ENCODE peak calls at places on chromosomes 6 and 20, in eight cellular contexts. Z is naive B cell; P is esophagus mucosa; M is aorta; W is activated CD8-positive, alpha-beta memory T cell treated with anti-CD3 and anti-CD28 coated beads, Interleukin-2, amount 10 ng/mL, durations not matched to agents 7 days and 5 days; R is left lobe of liver; S is heart left ventricle; G is pancreas. D is an unnamed sample.

GRCh38 chr6:11202513-11203305 is 29.8 kb downstream of the NEDD9 start:
- ATAC-seq in Z (no peak), P (no peak), M (no peak), W (peak; percentile 65), R (no peak), S (no peak), G (peak; percentile 22), D (no peak)

GRCh38 chr6:42572523-42572922 is 8.7 kb downstream of the UBR2 start:
- ATAC-seq in Z (peak; percentile 99), P (peak; percentile 50), M (no peak), W (peak; percentile 34), R (peak; percentile 40), S (no peak), G (peak; percentile 21), D (peak; percentile 100)

GRCh38 chr20:45575931-45576330 is 3.2 kb downstream of the WFDC8 start:
- ATAC-seq in Z (no peak), P (no peak), M (no peak), W (no peak), R (no peak), S (no peak), G (no peak), D (no peak)

GRCh38 chr20:15399781-15400180 is 1062.4 kb upstream of the FLRT3 start:
- ATAC-seq in Z (no peak), P (no peak), M (no peak), W (no peak), R (no peak), S (no peak), G (no peak), D (no peak)

GRCh38 chr6:31534521-31535040 is 5.8 kb downstream of the MCCD1 start:
- ATAC-seq in Z (no peak), P (no peak), M (no peak), W (no peak), R (no peak), S (no peak), G (no peak), D (no peak)

GRCh38 chr6:137334094-137334493 is 114.9 kb upstream of the IFNGR1 start:
- ATAC-seq in Z (no peak), P (no peak), M (no peak), W (no peak), R (no peak), S (peak; percentile 84), G (no peak), D (no peak)

GRCh38 chr20:1423625-1424106 is 30.8 kb upstream of the FKBP1A start:
- ATAC-seq in Z (no peak), P (peak; percentile 73), M (no peak), W (no peak), R (no peak), S (no peak), G (peak; percentile 87), D (no peak)

GRCh38 chr6:39273394-39273793 is 40.8 kb downstream of the KCNK17 start:
- ATAC-seq in Z (no peak), P (peak; percentile 67), M (peak; percentile 40), W (no peak), R (no peak), S (no peak), G (no peak), D (no peak)

GRCh38 chr6:137906020-137906472 is 39.0 kb downstream of the TNFAIP3 start:
- ATAC-seq in Z (no peak), P (no peak), M (no peak), W (no peak), R (no peak), S (no peak), G (no peak), D (no peak)

GRCh38 chr6:169794317-169795055 is 43.1 kb downstream of the ERMARD start:
- ATAC-seq in Z (no peak), P (no peak), M (no peak), W (no peak), R (no peak), S (no peak), G (no peak), D (no peak)

GRCh38 chr20:46122071-46122470 is 4.0 kb downstream of the CD40 start:
- ATAC-seq in Z (no peak), P (no peak), M (no peak), W (no peak), R (no peak), S (no peak), G (no peak), D (no peak)

GRCh38 chr20:15742627-15743026 is 830.6 kb downstream of the KIF16B start:
- ATAC-seq in Z (no peak), P (no peak), M (no peak), W (no peak), R (no peak), S (no peak), G (no peak), D (no peak)

GRCh38 chr6:37433657-37434271 is 743 bp downstream of the CMTR1 start:
- ATAC-seq in Z (peak; percentile 14), P (peak; percentile 47), M (peak; percentile 26), W (peak; percentile 38), R (peak; percentile 60), S (no peak), G (peak; percentile 38), D (peak; percentile 56)

GRCh38 chr6:138691595-138692057 is 81.9 kb upstream of the CCDC28A start:
- ATAC-seq in Z (no peak), P (peak; percentile 51), M (peak; percentile 34), W (no peak), R (peak; percentile 26), S (peak; percentile 5), G (peak; percentile 43), D (no peak)

GRCh38 chr20:48794360-48794759 is 33.4 kb downstream of the PREX1 start:
- ATAC-seq in Z (no peak), P (no peak), M (no peak), W (peak; percentile 43), R (no peak), S (no peak), G (no peak), D (no peak)

GRCh38 chr6:12065321-12066140 is 53.4 kb downstream of the HIVEP1 start:
- ATAC-seq in Z (peak; percentile 53), P (no peak), M (no peak), W (peak; percentile 27), R (no peak), S (peak; percentile 69), G (no peak), D (peak; percentile 73)

GRCh38 chr20:34941224-34941623 is 14.4 kb downstream of the GSS start:
- ATAC-seq in Z (no peak), P (no peak), M (no peak), W (no peak), R (no peak), S (no peak), G (no peak), D (no peak)

GRCh38 chr20:25280574-25281535 is 33.0 kb downstream of the PYGB start:
- ATAC-seq in Z (no peak), P (no peak), M (no peak), W (no peak), R (no peak), S (no peak), G (no peak), D (no peak)

GRCh38 chr6:135921176-135921575 is 69.7 kb downstream of the PDE7B start:
- ATAC-seq in Z (no peak), P (no peak), M (peak; percentile 26), W (no peak), R (no peak), S (no peak), G (no peak), D (no peak)

GRCh38 chr6:54086439-54086838 is 24.8 kb upstream of the MLIP start:
- ATAC-seq in Z (no peak), P (no peak), M (no peak), W (no peak), R (no peak), S (no peak), G (no peak), D (no peak)

GRCh38 chr20:44248420-44248759 is 1.3 kb downstream of the GDAP1L1 start:
- ATAC-seq in Z (no peak), P (no peak), M (no peak), W (no peak), R (no peak), S (no peak), G (no peak), D (no peak)

GRCh38 chr6:19538086-19538485 is 299.1 kb upstream of the ID4 start:
- ATAC-seq in Z (no peak), P (peak; percentile 100), M (no peak), W (no peak), R (no peak), S (no peak), G (peak; percentile 95), D (no peak)

GRCh38 chr6:132731086-132731485 is 17.2 kb upstream of the VNN1 start:
- ATAC-seq in Z (no peak), P (no peak), M (no peak), W (no peak), R (no peak), S (no peak), G (no peak), D (no peak)

GRCh38 chr6:71466362-71466761 is 177.8 kb downstream of the OGFRL1 start:
- ATAC-seq in Z (no peak), P (peak; percentile 62), M (no peak), W (no peak), R (no peak), S (no peak), G (no peak), D (no peak)

GRCh38 chr6:4125933-4126864 is 9.2 kb downstream of the ECI2 start:
- ATAC-seq in Z (no peak), P (no peak), M (peak; percentile 59), W (no peak), R (peak; percentile 60), S (peak; percentile 91), G (peak; percentile 60), D (peak; percentile 50)

GRCh38 chr20:6094565-6094964 is 28.3 kb downstream of the FERMT1 start:
- ATAC-seq in Z (no peak), P (no peak), M (no peak), W (no peak), R (no peak), S (no peak), G (no peak), D (no peak)

GRCh38 chr6:41334482-41335023 is 855 bp upstream of the NCR2 start:
- ATAC-seq in Z (no peak), P (no peak), M (no peak), W (no peak), R (no peak), S (no peak), G (no peak), D (no peak)

GRCh38 chr6:106973841-106974336 is 640 bp downstream of the CD24 start:
- ATAC-seq in Z (peak; percentile 9), P (no peak), M (peak; percentile 43), W (no peak), R (peak; percentile 40), S (no peak), G (peak; percentile 18), D (peak; percentile 27)

GRCh38 chr20:13322198-13322597 is 101.1 kb downstream of the ISM1 start:
- ATAC-seq in Z (no peak), P (no peak), M (peak; percentile 63), W (no peak), R (no peak), S (no peak), G (no peak), D (no peak)

GRCh38 chr6:22411408-22412105 is 114.7 kb upstream of the PRL start:
- ATAC-seq in Z (no peak), P (no peak), M (no peak), W (no peak), R (no peak), S (no peak), G (no peak), D (no peak)

GRCh38 chr6:53495496-53495895 is 49.4 kb downstream of the GCLC start:
- ATAC-seq in Z (no peak), P (no peak), M (no peak), W (no peak), R (peak; percentile 24), S (no peak), G (no peak), D (no peak)

D was measured in stimulated activated memory B cell treated with anti-CD40 and anti-IgM and Interleukin-4, amounts not matched to agents 10 μg/mL and 1 μg/mL and 100 μg/mL, for 72 hours.